ENCODE peak calls at places on chromosome 4, in six cellular contexts. K, Y, C, H, G and Q are unnamed samples.

GRCh38 chr4:173782660-173783059 is 252.6 kb upstream of the HAND2 start:
- ATAC-seq in Y (no peak), H (no peak), C (no peak), K (no peak), G (no peak), Q (no peak)

GRCh38 chr4:126465341-126465740 is 1150.6 kb downstream of the FAT4 start:
- ATAC-seq in G (no peak), K (no peak), C (no peak), Y (no peak), H (peak; percentile 39), Q (no peak)

GRCh38 chr4:80125252-80126177 is 52.5 kb upstream of the ANTXR2 start:
- ATAC-seq in G (peak; percentile 20), H (no peak), Y (peak; percentile 89), K (peak; percentile 84), C (peak; percentile 78), Q (no peak)

GRCh38 chr4:108950158-108950915 is 187.5 kb upstream of the ETNPPL start:
- ATAC-seq in K (no peak), G (peak; percentile 29), H (peak; percentile 61), C (no peak), Y (no peak), Q (no peak)

GRCh38 chr4:8502371-8502770 is 61.8 kb downstream of the TRMT44 start:
- ATAC-seq in G (no peak), H (no peak), C (no peak), Y (no peak), K (no peak), Q (no peak)

GRCh38 chr4:7778524-7779193 is 161.0 kb downstream of the AFAP1 start:
- ATAC-seq in C (no peak), G (no peak), H (no peak), Y (no peak), K (no peak), Q (no peak)

GRCh38 chr4:113646456-113646809 is 115.1 kb downstream of the CAMK2D start:
- ATAC-seq in C (peak; percentile 15), G (peak; percentile 40), K (no peak), H (peak; percentile 37), Y (no peak), Q (peak; percentile 32)

GRCh38 chr4:106264331-106264728 is 51.7 kb downstream of the TBCK start:
- ATAC-seq in K (no peak), H (no peak), Y (no peak), C (no peak), G (no peak), Q (no peak)

GRCh38 chr4:55184600-55185523 is 59.5 kb upstream of the KDR start:
- ATAC-seq in G (peak; percentile 71), H (peak; percentile 65), C (peak; percentile 67), K (no peak), Y (no peak), Q (peak; percentile 74)

GRCh38 chr4:61442936-61443335 is 242.8 kb downstream of the ADGRL3 start:
- ATAC-seq in C (no peak), K (no peak), G (no peak), Y (no peak), H (no peak), Q (no peak)

GRCh38 chr4:121799208-121799823 is 1.8 kb upstream of the EXOSC9 start:
- ATAC-seq in H (no peak), C (no peak), G (no peak), Y (no peak), K (no peak), Q (no peak)

GRCh38 chr4:133394971-133395627 is 246.0 kb downstream of the PCDH10 start:
- ATAC-seq in G (peak; percentile 29), Y (no peak), K (no peak), C (no peak), H (no peak), Q (no peak)

GRCh38 chr4:177251237-177251636 is 58.4 kb upstream of the NEIL3 start:
- ATAC-seq in G (peak; percentile 34), C (no peak), Y (no peak), H (no peak), K (no peak), Q (no peak)

GRCh38 chr4:51836531-51836930 is 6.4 kb upstream of the DCUN1D4 start:
- ATAC-seq in C (no peak), K (no peak), G (peak; percentile 41), Y (no peak), H (peak; percentile 33), Q (no peak)

GRCh38 chr4:85732124-85732523 is 257.2 kb downstream of the ARHGAP24 start:
- ATAC-seq in H (no peak), Y (no peak), K (no peak), C (peak; percentile 90), G (no peak), Q (no peak)

GRCh38 chr4:3010998-3011397 is 47.6 kb downstream of the GRK4 start:
- ATAC-seq in Y (no peak), H (no peak), C (no peak), K (no peak), G (no peak), Q (peak; percentile 65)

GRCh38 chr4:168674077-168674747 is 177.4 kb downstream of the PALLD start:
- ATAC-seq in C (no peak), G (no peak), K (no peak), H (peak; percentile 40), Y (no peak), Q (no peak)

GRCh38 chr4:99180367-99181169 is 36.5 kb upstream of the ADH4 start:
- ATAC-seq in K (no peak), C (no peak), G (no peak), Y (no peak), H (peak; percentile 85), Q (no peak)

GRCh38 chr4:42150653-42151567 is 1.5 kb downstream of the BEND4 start:
- ATAC-seq in H (no peak), C (peak; percentile 75), G (peak; percentile 30), K (no peak), Y (no peak), Q (no peak)

GRCh38 chr4:32689520-32689919 is 1969.4 kb downstream of the PCDH7 start:
- ATAC-seq in Y (no peak), C (no peak), K (no peak), G (no peak), H (no peak), Q (no peak)

GRCh38 chr4:75530556-75531322 is 16.5 kb downstream of the THAP6 start:
- ATAC-seq in Y (no peak), H (peak; percentile 35), K (no peak), C (no peak), G (no peak), Q (no peak)

GRCh38 chr4:102420563-102421221 is 75.4 kb upstream of the SLC39A8 start:
- ATAC-seq in Y (no peak), H (no peak), C (no peak), G (no peak), K (no peak), Q (peak; percentile 52)

GRCh38 chr4:13917010-13917409 is 289.5 kb upstream of the BOD1L1 start:
- ATAC-seq in C (no peak), G (no peak), H (no peak), Y (no peak), K (no peak), Q (no peak)

GRCh38 chr4:188611143-188611542 is 471.9 kb downstream of the TRIML1 start:
- ATAC-seq in C (no peak), G (no peak), K (no peak), Y (no peak), H (no peak), Q (no peak)

GRCh38 chr4:126441173-126441810 is 1126.5 kb downstream of the FAT4 start:
- ATAC-seq in Y (no peak), K (no peak), C (no peak), H (peak; percentile 83), G (no peak), Q (no peak)

GRCh38 chr4:74529284-74530041 is 84.5 kb downstream of the AREG start:
- ATAC-seq in Y (no peak), H (peak; percentile 50), C (no peak), K (no peak), G (no peak), Q (peak; percentile 81)

GRCh38 chr4:119314356-119314755 is 7.6 kb downstream of the FABP2 start:
- ATAC-seq in Y (no peak), C (peak; percentile 81), K (peak; percentile 85), G (peak; percentile 90), H (peak; percentile 71), Q (peak; percentile 81)

GRCh38 chr4:52684896-52685295 is 25.8 kb upstream of the USP46 start:
- ATAC-seq in G (no peak), Y (no peak), K (no peak), C (peak; percentile 53), H (no peak), Q (no peak)

GRCh38 chr4:16269742-16270522 is 43.7 kb upstream of the TAPT1 start:
- ATAC-seq in H (peak; percentile 69), K (no peak), C (no peak), G (peak; percentile 63), Y (no peak), Q (no peak)

GRCh38 chr4:17273047-17273446 is 238.8 kb downstream of the QDPR start:
- ATAC-seq in K (no peak), C (no peak), H (no peak), G (no peak), Y (no peak), Q (no peak)

GRCh38 chr4:8391071-8391470 is 49.5 kb downstream of the ACOX3 start:
- ATAC-seq in H (no peak), G (no peak), C (peak; percentile 11), Y (no peak), K (no peak), Q (no peak)

GRCh38 chr4:46852839-46853238 is 56.2 kb downstream of the COX7B2 start:
- ATAC-seq in Y (no peak), C (no peak), G (no peak), K (no peak), H (no peak), Q (no peak)

GRCh38 chr4:156957558-156957957 is 14.0 kb downstream of the PDGFC start:
- ATAC-seq in Y (no peak), C (no peak), H (no peak), G (no peak), K (no peak), Q (peak; percentile 57)

GRCh38 chr4:99166544-99166943 is 22.4 kb upstream of the ADH4 start:
- ATAC-seq in C (no peak), G (no peak), Y (no peak), K (no peak), H (no peak), Q (no peak)

GRCh38 chr4:88630756-88631155 is 38.5 kb downstream of the HERC3 start:
- ATAC-seq in H (peak; percentile 52), Y (no peak), C (no peak), K (no peak), G (no peak), Q (peak; percentile 86)

GRCh38 chr4:69054578-69055200 is 41.6 kb upstream of the UGT2B7 start:
- ATAC-seq in C (peak; percentile 64), G (peak; percentile 68), K (no peak), Y (no peak), H (no peak), Q (peak; percentile 91)

GRCh38 chr4:53009824-53010223 is 147.7 kb downstream of the RASL11B start:
- ATAC-seq in K (no peak), C (peak; percentile 46), G (no peak), Y (no peak), H (no peak), Q (no peak)

GRCh38 chr4:67861513-67861912 is 22.3 kb downstream of the TMPRSS11D start:
- ATAC-seq in Y (no peak), H (no peak), C (peak; percentile 75), K (no peak), G (no peak), Q (peak; percentile 97)

GRCh38 chr4:156954598-156954997 is 17.0 kb downstream of the PDGFC start:
- ATAC-seq in K (no peak), G (peak; percentile 67), Y (no peak), C (no peak), H (peak; percentile 76), Q (no peak)